ENCODE peak calls at places on chromosome 6, in nine cellular contexts. One of them, this sample, is unnamed.
A peak's percentile ranks its signal among the peaks of the same experiment; 100 is the strongest.

GRCh38 chr6:36829919-36830544 is 9.2 kb downstream of the CPNE5 start:
- DNase-seq in naive thymus-derived CD4-positive, alpha-beta T cell: no peak
- DNase-seq in endodermal cell: no peak
- DNase-seq in pancreas: peak; percentile 81
- DNase-seq in IMR-90: peak; percentile 22
- DNase-seq in fibroblast of lung: peak; percentile 65
- DNase-seq in breast epithelium: peak; percentile 78
- DNase-seq in tibial nerve: peak; percentile 43
- DNase-seq in gastrocnemius medialis: peak; percentile 40
- DNase-seq in this sample: no peak

GRCh38 chr6:35017461-35018183 is 123.5 kb downstream of the TCP11 start:
- DNase-seq in naive thymus-derived CD4-positive, alpha-beta T cell: no peak
- DNase-seq in fibroblast of lung: no peak
- DNase-seq in tibial nerve: peak; percentile 43
- DNase-seq in breast epithelium: no peak
- DNase-seq in pancreas: no peak
- DNase-seq in gastrocnemius medialis: no peak
- DNase-seq in IMR-90: no peak
- DNase-seq in endodermal cell: peak; percentile 42
- DNase-seq in this sample: no peak

GRCh38 chr6:140538926-140539325 is 1164.5 kb upstream of the CITED2 start:
- DNase-seq in tibial nerve: no peak
- DNase-seq in gastrocnemius medialis: no peak
- DNase-seq in endodermal cell: no peak
- DNase-seq in fibroblast of lung: peak; percentile 57
- DNase-seq in breast epithelium: no peak
- DNase-seq in IMR-90: peak; percentile 19
- DNase-seq in naive thymus-derived CD4-positive, alpha-beta T cell: no peak
- DNase-seq in pancreas: no peak
- DNase-seq in this sample: no peak

GRCh38 chr6:89562114-89562815 is 76.3 kb downstream of the LYRM2 start:
- DNase-seq in IMR-90: no peak
- DNase-seq in gastrocnemius medialis: no peak
- DNase-seq in naive thymus-derived CD4-positive, alpha-beta T cell: no peak
- DNase-seq in pancreas: no peak
- DNase-seq in breast epithelium: no peak
- DNase-seq in endodermal cell: no peak
- DNase-seq in tibial nerve: no peak
- DNase-seq in fibroblast of lung: peak; percentile 6
- DNase-seq in this sample: no peak

GRCh38 chr6:27736686-27737085 is 175.5 kb downstream of the OR2B2 start:
- DNase-seq in gastrocnemius medialis: no peak
- DNase-seq in IMR-90: no peak
- DNase-seq in tibial nerve: no peak
- DNase-seq in endodermal cell: no peak
- DNase-seq in pancreas: no peak
- DNase-seq in naive thymus-derived CD4-positive, alpha-beta T cell: no peak
- DNase-seq in breast epithelium: no peak
- DNase-seq in fibroblast of lung: no peak
- DNase-seq in this sample: no peak

GRCh38 chr6:161257778-161258457 is 15.9 kb downstream of the AGPAT4 start:
- DNase-seq in endodermal cell: no peak
- DNase-seq in IMR-90: peak; percentile 99
- DNase-seq in naive thymus-derived CD4-positive, alpha-beta T cell: no peak
- DNase-seq in gastrocnemius medialis: no peak
- DNase-seq in fibroblast of lung: peak; percentile 99
- DNase-seq in pancreas: no peak
- DNase-seq in breast epithelium: no peak
- DNase-seq in tibial nerve: no peak
- DNase-seq in this sample: no peak

GRCh38 chr6:70413829-70414494 is 654 bp downstream of the FAM135A start:
- DNase-seq in endodermal cell: no peak
- DNase-seq in naive thymus-derived CD4-positive, alpha-beta T cell: peak; percentile 23
- DNase-seq in IMR-90: no peak
- DNase-seq in tibial nerve: no peak
- DNase-seq in breast epithelium: no peak
- DNase-seq in pancreas: no peak
- DNase-seq in fibroblast of lung: peak; percentile 10
- DNase-seq in gastrocnemius medialis: no peak
- DNase-seq in this sample: no peak

GRCh38 chr6:161434921-161435411 is 161.1 kb upstream of the AGPAT4 start:
- DNase-seq in gastrocnemius medialis: no peak
- DNase-seq in IMR-90: peak; percentile 95
- DNase-seq in breast epithelium: no peak
- DNase-seq in pancreas: peak; percentile 57
- DNase-seq in tibial nerve: no peak
- DNase-seq in naive thymus-derived CD4-positive, alpha-beta T cell: no peak
- DNase-seq in endodermal cell: no peak
- DNase-seq in fibroblast of lung: peak; percentile 100
- DNase-seq in this sample: no peak

GRCh38 chr6:168472363-168472762 is 31.4 kb downstream of the SMOC2 start:
- DNase-seq in gastrocnemius medialis: no peak
- DNase-seq in breast epithelium: no peak
- DNase-seq in tibial nerve: no peak
- DNase-seq in endodermal cell: no peak
- DNase-seq in naive thymus-derived CD4-positive, alpha-beta T cell: no peak
- DNase-seq in IMR-90: no peak
- DNase-seq in fibroblast of lung: no peak
- DNase-seq in pancreas: no peak
- DNase-seq in this sample: no peak

GRCh38 chr6:140366991-140367390 is 992.5 kb upstream of the CITED2 start:
- DNase-seq in endodermal cell: no peak
- DNase-seq in gastrocnemius medialis: no peak
- DNase-seq in breast epithelium: no peak
- DNase-seq in IMR-90: peak; percentile 95
- DNase-seq in tibial nerve: no peak
- DNase-seq in naive thymus-derived CD4-positive, alpha-beta T cell: no peak
- DNase-seq in pancreas: no peak
- DNase-seq in fibroblast of lung: peak; percentile 93
- DNase-seq in this sample: no peak

GRCh38 chr6:56906752-56907151 is 48.2 kb upstream of the BEND6 start:
- DNase-seq in fibroblast of lung: peak; percentile 74
- DNase-seq in pancreas: no peak
- DNase-seq in tibial nerve: no peak
- DNase-seq in IMR-90: peak; percentile 68
- DNase-seq in gastrocnemius medialis: no peak
- DNase-seq in naive thymus-derived CD4-positive, alpha-beta T cell: no peak
- DNase-seq in endodermal cell: no peak
- DNase-seq in breast epithelium: no peak
- DNase-seq in this sample: no peak

GRCh38 chr6:148502773-148503135 is 160.1 kb downstream of the SASH1 start:
- DNase-seq in fibroblast of lung: no peak
- DNase-seq in pancreas: no peak
- DNase-seq in breast epithelium: no peak
- DNase-seq in tibial nerve: no peak
- DNase-seq in endodermal cell: no peak
- DNase-seq in IMR-90: no peak
- DNase-seq in gastrocnemius medialis: no peak
- DNase-seq in naive thymus-derived CD4-positive, alpha-beta T cell: no peak
- DNase-seq in this sample: no peak

GRCh38 chr6:34275128-34275804 is 26.5 kb upstream of the SMIM29 start:
- DNase-seq in gastrocnemius medialis: no peak
- DNase-seq in breast epithelium: no peak
- DNase-seq in pancreas: no peak
- DNase-seq in endodermal cell: no peak
- DNase-seq in tibial nerve: no peak
- DNase-seq in naive thymus-derived CD4-positive, alpha-beta T cell: no peak
- DNase-seq in IMR-90: no peak
- DNase-seq in fibroblast of lung: no peak
- DNase-seq in this sample: no peak

GRCh38 chr6:5398530-5398929 is 137.2 kb downstream of the FARS2 start:
- DNase-seq in naive thymus-derived CD4-positive, alpha-beta T cell: peak; percentile 39
- DNase-seq in gastrocnemius medialis: no peak
- DNase-seq in IMR-90: peak; percentile 61
- DNase-seq in fibroblast of lung: peak; percentile 46
- DNase-seq in tibial nerve: no peak
- DNase-seq in pancreas: no peak
- DNase-seq in breast epithelium: no peak
- DNase-seq in endodermal cell: no peak
- DNase-seq in this sample: peak; percentile 72

GRCh38 chr6:90870561-90870960 is 283.7 kb upstream of the MAP3K7 start:
- DNase-seq in fibroblast of lung: peak; percentile 62
- DNase-seq in endodermal cell: no peak
- DNase-seq in gastrocnemius medialis: no peak
- DNase-seq in pancreas: no peak
- DNase-seq in tibial nerve: no peak
- DNase-seq in IMR-90: no peak
- DNase-seq in naive thymus-derived CD4-positive, alpha-beta T cell: no peak
- DNase-seq in breast epithelium: no peak
- DNase-seq in this sample: no peak

GRCh38 chr6:55632953-55633352 is 54.0 kb upstream of the HMGCLL1 start:
- DNase-seq in breast epithelium: no peak
- DNase-seq in endodermal cell: no peak
- DNase-seq in tibial nerve: no peak
- DNase-seq in fibroblast of lung: peak; percentile 5
- DNase-seq in pancreas: no peak
- DNase-seq in IMR-90: peak; percentile 11
- DNase-seq in naive thymus-derived CD4-positive, alpha-beta T cell: no peak
- DNase-seq in gastrocnemius medialis: no peak
- DNase-seq in this sample: no peak

GRCh38 chr6:105968230-105968954 is 117.7 kb upstream of the PRDM1 start:
- DNase-seq in naive thymus-derived CD4-positive, alpha-beta T cell: no peak
- DNase-seq in IMR-90: peak; percentile 69
- DNase-seq in fibroblast of lung: peak; percentile 31
- DNase-seq in tibial nerve: no peak
- DNase-seq in endodermal cell: no peak
- DNase-seq in pancreas: no peak
- DNase-seq in breast epithelium: no peak
- DNase-seq in gastrocnemius medialis: no peak
- DNase-seq in this sample: no peak

GRCh38 chr6:12280458-12280857 is 9.7 kb upstream of the EDN1 start:
- DNase-seq in breast epithelium: no peak
- DNase-seq in IMR-90: peak; percentile 59
- DNase-seq in fibroblast of lung: peak; percentile 72
- DNase-seq in pancreas: no peak
- DNase-seq in endodermal cell: no peak
- DNase-seq in tibial nerve: no peak
- DNase-seq in naive thymus-derived CD4-positive, alpha-beta T cell: no peak
- DNase-seq in gastrocnemius medialis: no peak
- DNase-seq in this sample: no peak

GRCh38 chr6:100342830-100343229 is 121.9 kb downstream of the SIM1 start:
- DNase-seq in tibial nerve: no peak
- DNase-seq in breast epithelium: no peak
- DNase-seq in gastrocnemius medialis: no peak
- DNase-seq in naive thymus-derived CD4-positive, alpha-beta T cell: no peak
- DNase-seq in pancreas: no peak
- DNase-seq in endodermal cell: no peak
- DNase-seq in IMR-90: peak; percentile 47
- DNase-seq in fibroblast of lung: peak; percentile 93
- DNase-seq in this sample: no peak

GRCh38 chr6:108588586-108588985 is 27.9 kb downstream of the FOXO3 start:
- DNase-seq in tibial nerve: no peak
- DNase-seq in IMR-90: peak; percentile 67
- DNase-seq in endodermal cell: peak; percentile 50
- DNase-seq in fibroblast of lung: peak; percentile 76
- DNase-seq in breast epithelium: no peak
- DNase-seq in pancreas: no peak
- DNase-seq in gastrocnemius medialis: no peak
- DNase-seq in naive thymus-derived CD4-positive, alpha-beta T cell: no peak
- DNase-seq in this sample: no peak
- H3K4me3 ChIP-seq in tibial nerve: no peak overlapping the region
- H3K4me3 ChIP-seq in IMR-90: no peak overlapping the region
- H3K4me3 ChIP-seq in endodermal cell: no peak overlapping the region
- H3K4me3 ChIP-seq in fibroblast of lung: no peak overlapping the region
- H3K4me3 ChIP-seq in breast epithelium: peak overlapping the region; percentile 4
- H3K4me3 ChIP-seq in pancreas: no peak overlapping the region
- H3K4me3 ChIP-seq in gastrocnemius medialis: peak overlapping the region; percentile 40
- H3K4me3 ChIP-seq in naive thymus-derived CD4-positive, alpha-beta T cell: no peak overlapping the region
- H3K4me3 ChIP-seq in this sample: no peak overlapping the region

GRCh38 chr6:83707829-83708545 is 914 bp downstream of the SNAP91 start:
- DNase-seq in tibial nerve: no peak
- DNase-seq in fibroblast of lung: peak; percentile 5
- DNase-seq in endodermal cell: peak; percentile 82
- DNase-seq in IMR-90: no peak
- DNase-seq in gastrocnemius medialis: no peak
- DNase-seq in breast epithelium: no peak
- DNase-seq in naive thymus-derived CD4-positive, alpha-beta T cell: no peak
- DNase-seq in pancreas: no peak
- DNase-seq in this sample: no peak
- H3K4me3 ChIP-seq in tibial nerve: peak overlapping the region; percentile 37
- H3K4me3 ChIP-seq in fibroblast of lung: peak overlapping the region; percentile 44
- H3K4me3 ChIP-seq in endodermal cell: peak overlapping the region; percentile 77
- H3K4me3 ChIP-seq in IMR-90: peak overlapping the region; percentile 34
- H3K4me3 ChIP-seq in gastrocnemius medialis: peak overlapping the region; percentile 53
- H3K4me3 ChIP-seq in breast epithelium: peak overlapping the region; percentile 62
- H3K4me3 ChIP-seq in naive thymus-derived CD4-positive, alpha-beta T cell: no peak overlapping the region
- H3K4me3 ChIP-seq in pancreas: peak overlapping the region; percentile 27
- H3K4me3 ChIP-seq in this sample: no peak overlapping the region

DNA sequence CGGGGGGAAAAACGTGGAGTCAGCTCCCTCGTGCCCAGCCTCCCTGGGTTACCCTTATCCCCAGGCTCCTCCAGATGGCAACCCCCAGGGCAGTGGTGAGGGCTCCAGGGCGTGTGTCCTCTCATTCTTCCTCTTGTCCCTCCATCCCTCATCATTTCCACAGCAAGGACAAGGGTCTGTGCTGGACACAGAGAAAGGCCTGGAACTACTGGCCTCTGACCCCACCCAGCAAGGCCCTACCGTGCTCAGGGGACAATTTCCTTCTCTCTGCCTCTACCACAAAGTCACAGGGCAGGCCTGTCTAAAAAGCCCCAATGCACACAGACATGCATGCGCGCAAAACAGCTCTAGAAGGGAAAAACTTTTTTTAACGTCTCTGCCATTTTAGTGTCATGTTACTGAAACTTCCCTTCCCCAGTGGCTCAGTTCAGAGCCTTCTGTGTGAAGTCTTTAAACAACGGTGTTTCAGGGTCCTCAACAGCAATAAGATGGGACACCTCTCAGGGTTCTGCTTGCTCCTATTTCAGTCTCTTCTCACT is 1.1 kb upstream of the SLC35B2 start:
- DNase-seq in IMR-90: no peak
- DNase-seq in gastrocnemius medialis: no peak
- DNase-seq in pancreas: no peak
- DNase-seq in naive thymus-derived CD4-positive, alpha-beta T cell: no peak
- DNase-seq in endodermal cell: no peak
- DNase-seq in tibial nerve: no peak
- DNase-seq in breast epithelium: no peak
- DNase-seq in fibroblast of lung: no peak
- DNase-seq in this sample: no peak
- H3K4me3 ChIP-seq in IMR-90: no peak overlapping the region
- H3K4me3 ChIP-seq in gastrocnemius medialis: no peak overlapping the region
- H3K4me3 ChIP-seq in pancreas: no peak overlapping the region
- H3K4me3 ChIP-seq in naive thymus-derived CD4-positive, alpha-beta T cell: no peak overlapping the region
- H3K4me3 ChIP-seq in endodermal cell: no peak overlapping the region
- H3K4me3 ChIP-seq in tibial nerve: no peak overlapping the region
- H3K4me3 ChIP-seq in breast epithelium: no peak overlapping the region
- H3K4me3 ChIP-seq in fibroblast of lung: no peak overlapping the region
- H3K4me3 ChIP-seq in this sample: no peak overlapping the region

DNA sequence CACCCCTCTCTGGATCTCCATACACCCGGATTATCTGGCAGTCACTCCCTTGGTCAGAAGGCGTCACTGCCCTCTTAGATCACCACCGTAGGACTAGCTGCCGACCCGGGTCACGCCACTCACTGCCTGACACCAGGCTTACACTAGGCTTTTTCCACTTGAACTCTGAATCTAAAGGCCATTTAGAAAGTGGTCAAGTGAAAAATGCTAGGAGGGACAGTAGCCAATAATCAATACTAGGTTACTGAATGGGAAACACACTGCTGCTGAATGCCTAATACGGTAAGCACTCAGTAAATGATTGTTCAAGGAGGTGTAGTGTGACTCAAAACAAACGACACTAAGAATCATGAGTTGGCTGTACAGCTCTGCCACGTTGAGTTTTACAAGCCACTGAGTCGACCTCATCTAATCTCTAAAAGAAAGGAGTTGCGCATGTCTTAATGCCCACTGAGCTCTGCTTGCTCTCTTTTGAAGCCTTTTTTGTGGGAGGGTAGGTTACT is 740 bp upstream of the IBTK start:
- DNase-seq in fibroblast of lung: peak; percentile 81
- DNase-seq in gastrocnemius medialis: no peak
- DNase-seq in endodermal cell: no peak
- DNase-seq in pancreas: peak; percentile 68
- DNase-seq in IMR-90: peak; percentile 65
- DNase-seq in tibial nerve: no peak
- DNase-seq in naive thymus-derived CD4-positive, alpha-beta T cell: no peak
- DNase-seq in breast epithelium: no peak
- DNase-seq in this sample: peak; percentile 41
- H3K4me3 ChIP-seq in fibroblast of lung: peak overlapping the region; percentile 88
- H3K4me3 ChIP-seq in gastrocnemius medialis: peak overlapping the region; percentile 89
- H3K4me3 ChIP-seq in endodermal cell: peak overlapping the region; percentile 96
- H3K4me3 ChIP-seq in pancreas: peak overlapping the region; percentile 97
- H3K4me3 ChIP-seq in IMR-90: peak overlapping the region; percentile 80
- H3K4me3 ChIP-seq in tibial nerve: peak overlapping the region; percentile 86
- H3K4me3 ChIP-seq in naive thymus-derived CD4-positive, alpha-beta T cell: peak overlapping the region; percentile 87
- H3K4me3 ChIP-seq in breast epithelium: peak overlapping the region; percentile 90
- H3K4me3 ChIP-seq in this sample: peak overlapping the region; percentile 86

This sample was measured in Jurkat, Clone E6-1.